ENCODE peak calls at places on chromosomes 16 and 17, in eight cellular contexts. R, E, K, T, G, A, M and N are unnamed samples.

GRCh38 chr16:70746708-70747424 is 54.1 kb downstream of the VAC14 start:
- DNase-seq in E (peak; percentile 90), T (peak; percentile 93), A (peak; percentile 96), R (no peak), G (peak; percentile 43), K (peak; percentile 85), M (no peak), N (peak; percentile 89)

GRCh38 chr16:84849751-84850150 is 30.0 kb downstream of the CRISPLD2 start:
- DNase-seq in R (no peak), T (no peak), E (no peak), M (no peak), A (no peak), K (no peak), G (no peak), N (no peak)

GRCh38 chr17:2057130-2057713 is 2.3 kb downstream of the HIC1 start:
- DNase-seq in G (no peak), M (no peak), E (no peak), R (no peak), T (peak; percentile 82), K (no peak), A (no peak), N (no peak)

GRCh38 chr17:61461967-61462733 is 9.9 kb downstream of the TBX4 start:
- DNase-seq in T (peak; percentile 81), G (peak; percentile 44), E (no peak), R (peak; percentile 77), M (no peak), K (peak; percentile 19), A (no peak), N (no peak)

GRCh38 chr16:49503242-49504022 is 129.8 kb downstream of the C16orf78 start:
- DNase-seq in K (no peak), G (no peak), R (no peak), M (no peak), T (peak; percentile 59), E (no peak), A (no peak), N (no peak)

GRCh38 chr17:36849871-36850348 is 87.4 kb upstream of the LHX1 start:
- DNase-seq in M (no peak), R (peak; percentile 60), A (peak; percentile 95), G (no peak), K (peak; percentile 83), T (no peak), E (no peak), N (no peak)

GRCh38 chr16:49620158-49620867 is 235.6 kb downstream of the ZNF423 start:
- DNase-seq in G (no peak), M (no peak), A (peak; percentile 52), T (peak; percentile 91), E (peak; percentile 73), K (no peak), R (peak; percentile 63), N (peak; percentile 29)

GRCh38 chr17:32970281-32970680 is 21.4 kb upstream of the SPACA3 start:
- DNase-seq in E (peak; percentile 50), A (no peak), M (no peak), K (no peak), R (no peak), G (no peak), T (no peak), N (no peak)

GRCh38 chr16:82452002-82452741 is 174.6 kb upstream of the CDH13 start:
- DNase-seq in K (no peak), G (no peak), T (no peak), A (no peak), M (no peak), E (no peak), R (no peak), N (no peak)

GRCh38 chr17:8844229-8845218 is 22.9 kb downstream of the PIK3R6 start:
- DNase-seq in T (no peak), R (no peak), A (no peak), E (no peak), M (no peak), G (no peak), K (no peak), N (no peak)

GRCh38 chr16:56625943-56626654 is 518 bp downstream of the MT1E start:
- DNase-seq in K (peak; percentile 31), T (peak; percentile 91), G (no peak), M (no peak), E (peak; percentile 87), A (peak; percentile 30), R (no peak), N (peak; percentile 66)

GRCh38 chr17:74619077-74619673 is 4.4 kb downstream of the CD300E start:
- DNase-seq in R (no peak), A (no peak), K (no peak), M (no peak), T (no peak), E (no peak), G (no peak), N (no peak)

GRCh38 chr17:22217135-22217534 is 524.8 kb downstream of the KCNJ18 start:
- DNase-seq in R (peak; percentile 24), K (no peak), T (no peak), A (no peak), M (no peak), G (no peak), E (no peak), N (no peak)